ENCODE peak calls at places on chromosomes 6 and 20, in five cellular contexts. R, P, C, V and L are unnamed samples.

GRCh38 chr6:115733426-115733825 is 327.3 kb downstream of the FRK start:
- DNase-seq in V (no peak), P (peak; percentile 57), C (no peak), R (no peak), L (no peak)

GRCh38 chr6:54308240-54308639 is at the start of gene TINAG:
- DNase-seq in R (no peak), V (no peak), P (no peak), C (no peak), L (no peak)

GRCh38 chr6:82555801-82556200 is 192.2 kb downstream of the TPBG start:
- DNase-seq in C (no peak), P (no peak), R (no peak), V (no peak), L (no peak)

GRCh38 chr6:169962604-169963469 is 211.4 kb downstream of the ERMARD start:
- DNase-seq in R (peak; percentile 6), P (no peak), V (peak; percentile 51), C (no peak), L (peak; percentile 74)

GRCh38 chr6:11595903-11596302 is 58.4 kb downstream of the TMEM170B start:
- DNase-seq in R (no peak), P (no peak), C (no peak), V (no peak), L (no peak)

GRCh38 chr6:17865243-17865642 is 122.2 kb downstream of the KIF13A start:
- DNase-seq in C (no peak), V (no peak), R (peak; percentile 27), P (no peak), L (no peak)

GRCh38 chr6:145214570-145214969 is 520.8 kb downstream of the EPM2A start:
- DNase-seq in C (no peak), R (no peak), V (no peak), P (no peak), L (no peak)

GRCh38 chr6:27772261-27773001 is 139.8 kb downstream of the OR2B2 start:
- DNase-seq in V (peak; percentile 94), R (peak; percentile 88), C (peak; percentile 77), P (peak; percentile 90), L (peak; percentile 98)

GRCh38 chr6:159955945-159956361 is 12.9 kb upstream of the IGF2R start:
- DNase-seq in C (no peak), R (no peak), V (no peak), P (no peak), L (no peak)

GRCh38 chr6:142838821-142839685 is 105.9 kb downstream of the HIVEP2 start:
- DNase-seq in C (no peak), P (no peak), R (no peak), V (no peak), L (no peak)

GRCh38 chr6:162750776-162751175 is 23.0 kb downstream of the PACRG start:
- DNase-seq in C (no peak), P (no peak), V (no peak), R (no peak), L (no peak)

GRCh38 chr6:14621518-14621917 is 503.9 kb downstream of the CD83 start:
- DNase-seq in C (no peak), R (no peak), V (no peak), P (no peak), L (no peak)

GRCh38 chr6:85344996-85345395 is 104.9 kb upstream of the NT5E start:
- DNase-seq in R (no peak), V (no peak), P (no peak), C (no peak), L (no peak)

GRCh38 chr6:108556864-108557493 is 3.7 kb upstream of the FOXO3 start:
- DNase-seq in R (no peak), C (no peak), V (no peak), P (no peak), L (no peak)

GRCh38 chr6:149964243-149965190 is 774 bp downstream of the ULBP1 start:
- DNase-seq in P (no peak), R (no peak), C (no peak), V (no peak), L (no peak)

GRCh38 chr6:149963212-149963461 is 606 bp upstream of the ULBP1 start:
- DNase-seq in V (no peak), R (peak; percentile 37), P (no peak), C (no peak), L (no peak)

GRCh38 chr6:149961728-149962425 is 1.9 kb upstream of the ULBP1 start:
- DNase-seq in P (peak; percentile 40), R (no peak), C (no peak), V (no peak), L (no peak)

GRCh38 chr6:149963462-149964242 is at the start of gene ULBP1:
- DNase-seq in V (peak; percentile 93), P (peak; percentile 61), C (peak; percentile 78), R (peak; percentile 74), L (peak; percentile 92)

DNA sequence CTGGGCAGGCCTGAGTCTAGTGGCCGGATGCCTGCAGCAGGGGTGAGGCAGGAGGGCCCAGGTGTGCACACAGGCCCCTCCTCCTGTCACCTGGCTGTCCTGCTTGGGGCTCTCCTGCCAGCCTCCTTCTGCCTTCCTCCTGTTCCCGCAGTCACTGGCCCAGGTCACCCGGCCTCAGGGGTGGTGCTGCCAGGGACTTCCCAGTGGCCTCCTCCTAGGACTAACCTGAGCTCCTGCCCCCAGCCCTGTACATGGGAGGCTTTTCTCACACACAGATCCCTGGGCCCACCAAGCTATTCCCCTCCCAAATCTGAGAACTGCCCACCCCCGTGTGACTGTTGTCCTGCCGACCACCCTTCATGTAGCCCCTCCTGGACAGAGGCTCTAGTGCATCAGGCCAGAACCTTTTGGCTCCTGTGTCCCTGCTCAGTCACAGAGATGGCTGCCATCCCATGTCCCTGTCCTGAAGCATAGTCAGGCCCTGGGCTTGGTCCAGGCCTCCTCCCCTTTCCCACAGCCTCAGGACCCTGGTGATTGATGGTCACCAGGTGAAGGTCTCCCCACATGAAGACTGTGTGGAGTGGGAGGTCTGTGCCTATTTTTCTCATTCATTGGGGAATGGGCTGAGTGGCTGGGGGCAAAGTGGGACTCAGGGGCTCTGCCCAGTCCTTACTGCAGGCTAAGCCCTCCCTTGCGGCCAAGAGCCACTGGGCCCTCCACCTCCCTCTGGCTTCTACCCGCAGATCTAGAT is 1.1 kb upstream of the ULBP1 start:
- DNase-seq in V (no peak), P (no peak), C (no peak), R (no peak), L (no peak)
- H3K27me3 ChIP-seq in V (peaks cover 72% of the 10 kb centered on the region), P (peaks cover 48% of the 10 kb centered on the region), C (peaks cover 86% of the 10 kb centered on the region), R (no peaks in the 10 kb centered on the region), L (peaks cover 33% of the 10 kb centered on the region)

GRCh38 chr20:62694106-62694505 is 14.5 kb upstream of the NTSR1 start:
- DNase-seq in C (no peak), V (no peak), R (no peak), P (no peak), L (no peak)
- TF ChIP-seq CTCF in C (no peak), V (no peak), R (no peak), P (peak; percentile 3), L (no peak)

GRCh38 chr20:38460040-38460623 is 12.5 kb upstream of the RALGAPB start:
- DNase-seq in R (peak; percentile 44), V (no peak), P (peak; percentile 49), C (no peak), L (no peak)
- H3K4me3 ChIP-seq in R (no peak overlapping the region), V (no peak overlapping the region), P (no peak overlapping the region), C (no peak overlapping the region), L (no peak overlapping the region)

GRCh38 chr6:366389-366788 is 25.2 kb upstream of the IRF4 start:
- DNase-seq in V (no peak), P (no peak), C (no peak), R (no peak), L (no peak)
- H3K27me3 ChIP-seq in V (peaks cover 30% of the 10 kb centered on the region), P (peaks cover 1% of the 10 kb centered on the region), C (peaks cover 6% of the 10 kb centered on the region), R (no peaks in the 10 kb centered on the region), L (no peaks in the 10 kb centered on the region)

GRCh38 chr20:13546497-13547131 is 92.1 kb downstream of the TASP1 start:
- DNase-seq in V (peak; percentile 80), C (peak; percentile 94), P (peak; percentile 82), R (peak; percentile 77), L (peak; percentile 70)
- TF ChIP-seq CTCF in V (peak; percentile 76), C (peak; percentile 87), P (peak; percentile 90), R (peak; percentile 56), L (peak; percentile 61)